ENCODE peak calls at places on chromosomes 7 and 10, in five cellular contexts. R, B, F, G and W are unnamed samples. For H3K9me3 and H3K4me1, the result is how much of the 10 kb centered on the place peaks cover.

GRCh38 chr10:119634219-119634544 is 17.0 kb upstream of the BAG3 start:
- DNase-seq in R (no peak), B (peak), F (peak), G (no peak), W (no peak)

GRCh38 chr10:44418637-44419036 is 33.7 kb upstream of the CXCL12 start:
- DNase-seq in R (no peak), B (no peak), F (no peak), G (no peak), W (peak)

GRCh38 chr10:71694567-71694968 is 25.0 kb downstream of the C10orf105 start:
- DNase-seq in R (no peak), B (no peak), F (no peak), G (no peak), W (no peak)

GRCh38 chr7:106285801-106286492 is 1.2 kb upstream of the NAMPT start:
- DNase-seq in R (no peak), B (no peak), F (no peak), G (no peak), W (no peak)

GRCh38 chr7:130095812-130096211 is 25.5 kb downstream of the KLHDC10 start:
- DNase-seq in R (no peak), B (no peak), F (no peak), G (no peak), W (no peak)

GRCh38 chr7:84040365-84040764 is 154.2 kb downstream of the SEMA3A start:
- DNase-seq in R (no peak), B (no peak), F (no peak), G (peak), W (peak)

GRCh38 chr7:28245108-28245868 is 64.7 kb upstream of the JAZF1 start:
- DNase-seq in R (no peak), B (no peak), F (no peak), G (no peak), W (no peak)

GRCh38 chr7:2725178-2726105 is 37.4 kb downstream of the AMZ1 start:
- DNase-seq in R (no peak), B (peak), F (no peak), G (no peak), W (peak)

GRCh38 chr10:117160567-117160966 is 22.5 kb upstream of the VAX1 start:
- DNase-seq in R (no peak), B (no peak), F (no peak), G (no peak), W (peak)

GRCh38 chr7:30920021-30920583 is 8.4 kb downstream of the AQP1 start:
- DNase-seq in R (no peak), B (peak), F (peak), G (no peak), W (peak)

GRCh38 chr7:20033621-20034200 is 183.5 kb downstream of the MACC1 start:
- DNase-seq in R (no peak), B (no peak), F (peak), G (no peak), W (no peak)

GRCh38 chr10:6204063-6204340 is 1.3 kb downstream of the PFKFB3 start:
- DNase-seq in R (no peak), B (peak), F (no peak), G (peak), W (peak)

GRCh38 chr7:136911362-136911761 is 42.9 kb downstream of the CHRM2 start:
- DNase-seq in R (no peak), B (no peak), F (no peak), G (no peak), W (peak)

GRCh38 chr10:127498081-127498480 is 51.0 kb upstream of the NPS start:
- DNase-seq in R (no peak), B (no peak), F (no peak), G (no peak), W (no peak)

GRCh38 chr10:127496045-127496444 is 53.1 kb upstream of the NPS start:
- DNase-seq in R (no peak), B (no peak), F (no peak), G (no peak), W (no peak)

GRCh38 chr10:127492607-127493250 is 56.4 kb upstream of the NPS start:
- DNase-seq in R (no peak), B (no peak), F (no peak), G (peak), W (peak)
- TF ChIP-seq CTCF in R (no peak), B (no peak), F (no peak), G (peak), W (peak)

DNA sequence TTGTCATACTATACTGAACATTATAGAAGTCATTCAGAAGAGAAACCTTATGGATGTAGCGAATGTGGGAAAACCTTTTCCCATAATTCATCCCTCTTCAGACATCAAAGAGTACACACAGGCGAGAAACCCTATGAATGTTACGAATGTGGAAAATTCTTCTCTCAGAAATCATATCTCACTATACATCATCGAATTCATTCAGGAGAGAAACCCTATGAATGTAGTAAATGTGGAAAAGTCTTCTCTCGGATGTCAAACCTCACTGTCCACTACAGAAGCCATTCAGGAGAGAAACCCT is 19.4 kb downstream of the RBAK start:
- DNase-seq in R (no peak), B (no peak), F (no peak), G (no peak), W (no peak)
- H3K9me3 ChIP-seq in R (half or more), B (half or more), F (half or more), G (half or more), W (half or more)

DNA sequence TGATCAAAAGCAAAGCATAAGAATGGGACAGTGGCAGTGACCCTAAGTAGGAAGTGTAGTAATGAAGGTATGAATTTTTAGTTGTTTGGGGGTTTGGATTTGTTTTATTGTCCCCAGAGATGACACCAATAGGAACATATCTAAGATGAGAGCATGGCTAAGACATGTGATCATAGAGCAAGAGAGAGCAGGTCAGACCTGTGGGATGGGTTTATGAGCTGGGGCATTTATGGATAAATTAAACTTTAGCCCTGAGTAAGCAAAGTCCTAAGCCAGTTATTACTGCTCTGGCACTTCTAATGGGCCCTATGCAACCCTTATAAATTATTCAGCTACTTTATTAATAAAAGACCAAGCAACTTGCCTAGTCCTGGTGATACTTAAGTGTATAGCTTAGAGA is 85.2 kb downstream of the LRRC4 start:
- DNase-seq in R (no peak), B (no peak), F (no peak), G (no peak), W (no peak)
- H3K4me1 ChIP-seq in R (under half), B (under half), F (under half), G (under half), W (under half)

GRCh38 chr7:154584352-154585252 is 418.3 kb downstream of the PAXIP1 start:
- DNase-seq in R (peak), B (no peak), F (no peak), G (peak), W (no peak)
- TF ChIP-seq CTCF in R (peak), B (peak), F (no peak), G (peak), W (peak)

DNA sequence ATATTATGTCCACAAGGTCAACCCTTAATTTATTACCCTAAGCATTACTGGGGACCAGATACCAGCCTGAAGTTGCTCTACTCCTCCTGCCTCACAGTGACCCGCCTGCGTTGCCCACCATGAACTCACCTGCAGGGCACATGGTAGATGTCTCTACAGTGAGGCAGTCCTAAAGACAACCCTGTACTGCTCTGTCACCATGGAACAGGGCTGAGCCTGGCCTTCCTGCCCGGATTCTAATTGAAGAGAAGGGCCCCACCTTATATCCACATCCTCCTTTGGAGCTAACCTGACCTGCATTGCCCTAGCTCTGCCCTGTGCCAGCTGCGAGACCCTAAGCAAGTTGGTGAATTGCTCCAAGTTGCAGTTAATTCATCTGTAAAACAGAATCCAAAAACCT is 4.1 kb downstream of the SH3PXD2A start:
- DNase-seq in R (no peak), B (no peak), F (no peak), G (no peak), W (no peak)
- H3K9me3 ChIP-seq in R (under half), B (under half), F (under half), G (under half), W (under half)